ENCODE peak calls at places on chromosomes 3 and 15, in five cellular contexts. R is PC-3; S is progenitor cell of endocrine pancreas; U is MM.1S; Z is CD4-positive, alpha-beta T cell. Q is an unnamed sample.
A peak's percentile ranks its signal among the peaks of the same experiment; 100 is the strongest.

GRCh38 chr3:177596822-177597271 is 399.6 kb upstream of the TBL1XR1 start:
- DNase-seq in R (peak; percentile 85), U (no peak), S (no peak), Z (no peak), Q (no peak)

GRCh38 chr3:132394334-132394733 is 23.0 kb upstream of the DNAJC13 start:
- DNase-seq in Z (no peak), S (no peak), U (no peak), R (no peak), Q (no peak)

GRCh38 chr3:146517684-146518435 is 26.5 kb downstream of the PLSCR1 start:
- DNase-seq in U (no peak), S (no peak), Z (no peak), R (no peak), Q (no peak)

GRCh38 chr3:156509209-156510174 is 45.4 kb downstream of the SSR3 start:
- DNase-seq in R (peak; percentile 86), Z (no peak), S (no peak), U (peak; percentile 84), Q (no peak)

GRCh38 chr15:68816795-68817303 is 3.8 kb downstream of the ANP32A start:
- DNase-seq in R (peak; percentile 16), U (no peak), Z (no peak), S (no peak), Q (no peak)

GRCh38 chr3:16508242-16508575 is 5.3 kb downstream of the RFTN1 start:
- DNase-seq in R (no peak), U (no peak), S (no peak), Z (no peak), Q (no peak)

GRCh38 chr3:186255703-186256331 is 106.2 kb downstream of the DGKG start:
- DNase-seq in Z (no peak), U (no peak), R (no peak), S (no peak), Q (no peak)

GRCh38 chr15:29393443-29393842 is 123.8 kb upstream of the NSMCE3 start:
- DNase-seq in U (no peak), S (no peak), Z (no peak), R (no peak), Q (no peak)

GRCh38 chr3:14488286-14489036 is 51.7 kb downstream of the GRIP2 start:
- DNase-seq in U (no peak), Z (no peak), R (no peak), S (no peak), Q (no peak)

GRCh38 chr3:12755754-12756153 is 3.3 kb downstream of the TMEM40 start:
- DNase-seq in R (no peak), S (no peak), U (no peak), Z (no peak), Q (no peak)

GRCh38 chr3:152786977-152787681 is 47.8 kb upstream of the P2RY1 start:
- DNase-seq in R (no peak), Z (no peak), S (no peak), U (no peak), Q (no peak)

GRCh38 chr3:32109256-32109655 is 2.8 kb downstream of the GPD1L start:
- DNase-seq in Z (no peak), R (peak; percentile 20), U (no peak), S (no peak), Q (no peak)

GRCh38 chr15:40684381-40684780 is 10.6 kb upstream of the RAD51 start:
- DNase-seq in Z (no peak), S (no peak), U (no peak), R (no peak), Q (no peak)

GRCh38 chr3:169634618-169635236 is 28.8 kb downstream of the MECOM start:
- DNase-seq in S (no peak), R (peak; percentile 68), Z (no peak), U (peak; percentile 28), Q (no peak)

GRCh38 chr15:89136818-89137772 is 48.8 kb downstream of the ABHD2 start:
- DNase-seq in U (no peak), Z (no peak), S (no peak), R (no peak), Q (peak; percentile 41)

GRCh38 chr3:112460519-112460918 is 38.8 kb downstream of the BTLA start:
- DNase-seq in S (no peak), Z (no peak), U (peak; percentile 84), R (no peak), Q (no peak)

GRCh38 chr3:122003112-122003511 is 18.9 kb downstream of the ILDR1 start:
- DNase-seq in R (no peak), Z (no peak), U (no peak), S (no peak), Q (no peak)

GRCh38 chr3:194584866-194585265 is 48.4 kb downstream of the TMEM44 start:
- DNase-seq in U (no peak), Z (no peak), R (peak; percentile 82), S (no peak), Q (no peak)

GRCh38 chr3:144104679-144105078 is 133.1 kb downstream of the DIPK2A start:
- DNase-seq in S (no peak), U (no peak), R (no peak), Z (no peak), Q (no peak)

GRCh38 chr3:30253832-30254231 is 352.6 kb upstream of the TGFBR2 start:
- DNase-seq in R (no peak), U (no peak), Z (no peak), S (no peak), Q (no peak)

GRCh38 chr15:65409284-65409631 is 13.5 kb downstream of the IGDCC4 start:
- DNase-seq in Z (no peak), R (peak; percentile 71), U (no peak), S (no peak), Q (no peak)

GRCh38 chr15:67771201-67771600 is 54.1 kb upstream of the SKOR1 start:
- DNase-seq in R (no peak), Z (no peak), S (no peak), U (no peak), Q (no peak)

GRCh38 chr3:150825192-150825915 is 62.4 kb upstream of the SIAH2 start:
- DNase-seq in Z (no peak), U (no peak), S (no peak), R (no peak), Q (no peak)

GRCh38 chr3:11134794-11135193 is 19.5 kb upstream of the HRH1 start:
- DNase-seq in U (no peak), S (no peak), R (no peak), Z (no peak), Q (no peak)

GRCh38 chr3:147089286-147089685 is 317.1 kb downstream of the ZIC4 start:
- DNase-seq in S (no peak), Z (no peak), U (no peak), R (no peak), Q (no peak)

GRCh38 chr3:177574232-177574856 is 377.1 kb upstream of the TBL1XR1 start:
- DNase-seq in R (no peak), Z (no peak), U (no peak), S (peak; percentile 15), Q (no peak)

GRCh38 chr3:124557433-124558232 is 172.6 kb upstream of the UMPS start:
- DNase-seq in U (no peak), Z (no peak), S (no peak), R (peak; percentile 59), Q (no peak)

DNA sequence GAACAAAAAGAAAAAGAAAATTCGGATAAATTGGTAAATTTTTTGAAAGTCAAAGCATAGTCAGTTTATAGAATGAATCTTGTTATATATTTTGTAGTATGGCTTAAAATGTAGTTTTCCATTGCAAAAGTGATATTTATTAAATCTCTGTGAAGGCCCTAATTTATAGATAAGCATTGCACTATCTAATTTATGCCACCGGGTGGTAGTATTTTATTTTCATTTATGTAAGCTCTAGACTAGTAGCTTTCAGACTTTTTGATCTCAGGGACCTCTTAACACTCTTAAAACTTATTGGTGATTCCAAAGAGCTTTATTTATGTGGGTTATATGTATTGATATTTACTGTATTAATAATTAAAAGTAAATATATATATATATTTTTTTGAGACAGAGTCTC is 133.9 kb upstream of the LRRFIP2 start:
- DNase-seq in R (peak; percentile 66), U (peak; percentile 34), Z (no peak), S (no peak), Q (no peak)
- TF ChIP-seq CTCF in R (peak; percentile 63), U (peak; percentile 27), Z (peak; percentile 27), S (peak; percentile 61), Q (peak; percentile 26)

GRCh38 chr3:22901684-22902083 is 301.4 kb upstream of the UBE2E2 start:
- DNase-seq in R (no peak), S (no peak), U (no peak), Z (no peak), Q (no peak)
- TF ChIP-seq CTCF in R (peak; percentile 24), S (no peak), U (peak; percentile 19), Z (no peak), Q (no peak)

DNA sequence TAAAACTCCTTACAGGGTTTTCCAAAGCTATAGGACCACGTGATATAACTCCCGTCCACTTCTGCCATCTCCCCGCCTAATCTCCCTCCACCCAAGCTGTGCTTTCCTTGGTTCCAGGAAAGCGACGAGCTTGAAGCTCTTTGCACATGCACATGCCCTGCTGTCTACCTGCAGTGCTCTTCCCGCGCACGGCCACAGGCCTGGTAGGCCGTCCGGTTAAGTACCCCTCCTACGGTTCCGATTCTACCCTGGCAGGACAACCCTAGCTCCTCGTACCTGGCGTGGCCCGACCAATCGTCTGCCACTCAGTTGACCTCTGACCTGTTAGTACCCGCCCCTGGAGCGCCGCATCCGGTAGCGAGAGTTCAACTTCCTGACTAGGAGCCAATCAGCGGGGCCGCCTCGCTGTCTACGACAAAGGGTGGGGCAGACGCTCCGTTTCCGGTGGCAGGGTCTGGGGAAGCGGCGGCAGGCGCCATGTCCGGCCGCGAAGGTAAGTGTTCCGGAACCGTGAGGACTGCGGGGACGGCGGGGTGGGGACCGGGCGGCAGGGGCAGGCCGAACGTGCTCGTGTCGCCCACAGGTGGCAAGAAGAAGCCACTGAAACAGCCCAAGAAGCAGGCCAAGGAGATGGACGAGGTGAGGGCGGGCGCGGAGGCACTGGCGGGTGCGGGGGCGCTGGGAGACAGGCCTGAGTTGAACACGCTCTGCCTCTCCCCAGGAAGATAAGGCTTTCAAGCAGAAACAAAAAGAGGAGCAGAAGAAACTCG is at the start of the genes CCDC51 and TMA7:
- DNase-seq in U (peak; percentile 99), Z (peak; percentile 97), S (peak; percentile 94), R (peak; percentile 99), Q (peak; percentile 96)
- TF ChIP-seq CTCF in U (no peak), Z (no peak), S (no peak), R (no peak), Q (no peak)

GRCh38 chr3:82012775-82013174 is 251.3 kb upstream of the GBE1 start:
- DNase-seq in R (peak; percentile 49), U (no peak), Z (no peak), S (no peak), Q (no peak)
- TF ChIP-seq CTCF in R (peak; percentile 81), U (peak; percentile 31), Z (no peak), S (peak; percentile 13), Q (no peak)

Q was measured in natural killer cell.